ENCODE peak calls at places on chromosomes 7 and 10, in six cellular contexts. G, O, N, P, D and W are unnamed samples.

GRCh38 chr10:78211476-78212110 is 177.9 kb downstream of the RPS24 start:
- DNase-seq in N (no peak), D (no peak), P (peak), O (no peak), G (no peak), W (peak)

GRCh38 chr7:131500357-131500756 is 56.1 kb downstream of the PODXL start:
- DNase-seq in N (no peak), P (no peak), G (no peak), O (no peak), D (no peak), W (no peak)

GRCh38 chr10:89516149-89516832 is 19.1 kb downstream of the SLC16A12 start:
- DNase-seq in N (no peak), D (no peak), G (no peak), P (peak), O (no peak), W (peak)

GRCh38 chr10:123906884-123907652 is 15.5 kb upstream of the CPXM2 start:
- DNase-seq in P (no peak), G (no peak), O (no peak), N (no peak), D (no peak), W (no peak)

GRCh38 chr10:130037169-130037661 is 73.1 kb upstream of the EBF3 start:
- DNase-seq in D (no peak), N (no peak), P (no peak), O (peak), G (no peak), W (no peak)

GRCh38 chr7:28200598-28200997 is 20.0 kb upstream of the JAZF1 start:
- DNase-seq in O (no peak), G (no peak), D (peak), N (peak), P (no peak), W (no peak)

GRCh38 chr10:111034598-111035310 is 42.1 kb upstream of the ADRA2A start:
- DNase-seq in N (no peak), O (no peak), P (no peak), D (no peak), G (no peak), W (no peak)

GRCh38 chr7:17255930-17256329 is 42.5 kb upstream of the AHR start:
- DNase-seq in N (no peak), O (no peak), P (no peak), D (no peak), G (no peak), W (no peak)

GRCh38 chr10:105063796-105064195 is 422.7 kb downstream of the SORCS3 start:
- DNase-seq in N (no peak), P (peak), D (no peak), O (no peak), G (peak), W (peak)

GRCh38 chr7:2698581-2699288 is 10.7 kb downstream of the AMZ1 start:
- DNase-seq in P (no peak), O (no peak), G (peak), N (peak), D (peak), W (no peak)

GRCh38 chr10:124339119-124339807 is 79.5 kb downstream of the OAT start:
- DNase-seq in O (peak), G (no peak), P (no peak), D (no peak), N (no peak), W (no peak)

GRCh38 chr10:31999261-31999660 is 57.0 kb downstream of the KIF5B start:
- DNase-seq in D (no peak), P (peak), G (no peak), N (no peak), O (no peak), W (no peak)

GRCh38 chr10:131354380-131354779 is 42.9 kb upstream of the TCERG1L start:
- DNase-seq in D (no peak), O (no peak), G (no peak), P (peak), N (no peak), W (no peak)

GRCh38 chr10:46992794-46993552 is 81.7 kb downstream of the PTPN20 start:
- DNase-seq in G (no peak), P (peak), D (no peak), O (peak), N (no peak), W (peak)